ENCODE peak calls at places on chromosomes 2 and 18, in ten cellular contexts. One of them, this sample, is unnamed.
A peak's percentile ranks its signal among the peaks of the same experiment; 100 is the strongest.

GRCh38 chr2:236663671-236664101 is 94.1 kb downstream of the ACKR3 start:
- DNase-seq in HepG2: no peak
- DNase-seq in transverse colon: no peak
- DNase-seq in K562: no peak
- DNase-seq in sigmoid colon: peak; percentile 79
- DNase-seq in A549: no peak
- DNase-seq in ovary: no peak
- DNase-seq in tibial nerve: no peak
- DNase-seq in upper lobe of left lung: no peak
- DNase-seq in stomach: no peak
- DNase-seq in this sample: peak; percentile 87

GRCh38 chr2:165870346-165870745 is 76.3 kb upstream of the GALNT3 start:
- DNase-seq in HepG2: peak; percentile 13
- DNase-seq in transverse colon: no peak
- DNase-seq in K562: no peak
- DNase-seq in sigmoid colon: no peak
- DNase-seq in A549: no peak
- DNase-seq in ovary: no peak
- DNase-seq in tibial nerve: no peak
- DNase-seq in upper lobe of left lung: no peak
- DNase-seq in stomach: no peak
- DNase-seq in this sample: no peak

GRCh38 chr2:9737053-9737875 is 106.0 kb upstream of the TAF1B start:
- DNase-seq in HepG2: peak; percentile 37
- DNase-seq in transverse colon: no peak
- DNase-seq in K562: peak; percentile 64
- DNase-seq in sigmoid colon: no peak
- DNase-seq in A549: peak; percentile 33
- DNase-seq in ovary: no peak
- DNase-seq in tibial nerve: no peak
- DNase-seq in upper lobe of left lung: no peak
- DNase-seq in stomach: no peak
- DNase-seq in this sample: no peak

GRCh38 chr18:6920099-6920955 is 190.8 kb downstream of the ARHGAP28 start:
- DNase-seq in HepG2: peak; percentile 61
- DNase-seq in transverse colon: peak; percentile 73
- DNase-seq in K562: peak; percentile 47
- DNase-seq in sigmoid colon: no peak
- DNase-seq in A549: peak; percentile 63
- DNase-seq in ovary: peak; percentile 40
- DNase-seq in tibial nerve: peak; percentile 29
- DNase-seq in upper lobe of left lung: no peak
- DNase-seq in stomach: peak; percentile 77
- DNase-seq in this sample: no peak

GRCh38 chr18:43092539-43092938 is 22.9 kb downstream of the RIT2 start:
- DNase-seq in HepG2: no peak
- DNase-seq in transverse colon: no peak
- DNase-seq in K562: no peak
- DNase-seq in sigmoid colon: no peak
- DNase-seq in A549: no peak
- DNase-seq in ovary: no peak
- DNase-seq in tibial nerve: no peak
- DNase-seq in upper lobe of left lung: no peak
- DNase-seq in stomach: no peak
- DNase-seq in this sample: no peak

GRCh38 chr2:5546176-5546575 is 146.0 kb upstream of the SOX11 start:
- DNase-seq in HepG2: no peak
- DNase-seq in transverse colon: no peak
- DNase-seq in K562: no peak
- DNase-seq in sigmoid colon: no peak
- DNase-seq in A549: no peak
- DNase-seq in ovary: no peak
- DNase-seq in tibial nerve: no peak
- DNase-seq in upper lobe of left lung: no peak
- DNase-seq in stomach: no peak
- DNase-seq in this sample: no peak

GRCh38 chr2:112185131-112185530 is 46.9 kb downstream of the FBLN7 start:
- DNase-seq in HepG2: no peak
- DNase-seq in transverse colon: no peak
- DNase-seq in K562: no peak
- DNase-seq in sigmoid colon: no peak
- DNase-seq in A549: no peak
- DNase-seq in ovary: no peak
- DNase-seq in tibial nerve: no peak
- DNase-seq in upper lobe of left lung: no peak
- DNase-seq in stomach: no peak
- DNase-seq in this sample: no peak

GRCh38 chr18:23453657-23454011 is 547 bp downstream of the RIOK3 start:
- DNase-seq in HepG2: peak; percentile 23
- DNase-seq in transverse colon: no peak
- DNase-seq in K562: no peak
- DNase-seq in sigmoid colon: no peak
- DNase-seq in A549: peak; percentile 31
- DNase-seq in ovary: no peak
- DNase-seq in tibial nerve: no peak
- DNase-seq in upper lobe of left lung: no peak
- DNase-seq in stomach: no peak
- DNase-seq in this sample: no peak

GRCh38 chr18:49135871-49136270 is 185.1 kb upstream of the SMAD7 start:
- DNase-seq in HepG2: peak; percentile 78
- DNase-seq in transverse colon: no peak
- DNase-seq in K562: no peak
- DNase-seq in sigmoid colon: no peak
- DNase-seq in A549: peak; percentile 32
- DNase-seq in ovary: no peak
- DNase-seq in tibial nerve: no peak
- DNase-seq in upper lobe of left lung: no peak
- DNase-seq in stomach: no peak
- DNase-seq in this sample: no peak

GRCh38 chr2:219553168-219553417 is 9.3 kb downstream of the TMEM198 start:
- DNase-seq in HepG2: no peak
- DNase-seq in transverse colon: no peak
- DNase-seq in K562: no peak
- DNase-seq in sigmoid colon: no peak
- DNase-seq in A549: no peak
- DNase-seq in ovary: no peak
- DNase-seq in tibial nerve: no peak
- DNase-seq in upper lobe of left lung: no peak
- DNase-seq in stomach: no peak
- DNase-seq in this sample: no peak

GRCh38 chr2:219551863-219552381 is 8.1 kb downstream of the TMEM198 start:
- DNase-seq in HepG2: no peak
- DNase-seq in transverse colon: peak; percentile 23
- DNase-seq in K562: no peak
- DNase-seq in sigmoid colon: no peak
- DNase-seq in A549: no peak
- DNase-seq in ovary: no peak
- DNase-seq in tibial nerve: no peak
- DNase-seq in upper lobe of left lung: peak; percentile 40
- DNase-seq in stomach: no peak
- DNase-seq in this sample: no peak

GRCh38 chr2:219552382-219553167 is 8.7 kb downstream of the TMEM198 start:
- DNase-seq in HepG2: peak; percentile 79
- DNase-seq in transverse colon: peak; percentile 90
- DNase-seq in K562: peak; percentile 83
- DNase-seq in sigmoid colon: peak; percentile 93
- DNase-seq in A549: peak; percentile 75
- DNase-seq in ovary: peak; percentile 96
- DNase-seq in tibial nerve: peak; percentile 80
- DNase-seq in upper lobe of left lung: peak; percentile 83
- DNase-seq in stomach: peak; percentile 89
- DNase-seq in this sample: peak; percentile 91

GRCh38 chr2:219549619-219550018 is 5.8 kb downstream of the TMEM198 start:
- DNase-seq in HepG2: no peak
- DNase-seq in transverse colon: no peak
- DNase-seq in K562: no peak
- DNase-seq in sigmoid colon: no peak
- DNase-seq in A549: no peak
- DNase-seq in ovary: no peak
- DNase-seq in tibial nerve: no peak
- DNase-seq in upper lobe of left lung: no peak
- DNase-seq in stomach: no peak
- DNase-seq in this sample: no peak

DNA sequence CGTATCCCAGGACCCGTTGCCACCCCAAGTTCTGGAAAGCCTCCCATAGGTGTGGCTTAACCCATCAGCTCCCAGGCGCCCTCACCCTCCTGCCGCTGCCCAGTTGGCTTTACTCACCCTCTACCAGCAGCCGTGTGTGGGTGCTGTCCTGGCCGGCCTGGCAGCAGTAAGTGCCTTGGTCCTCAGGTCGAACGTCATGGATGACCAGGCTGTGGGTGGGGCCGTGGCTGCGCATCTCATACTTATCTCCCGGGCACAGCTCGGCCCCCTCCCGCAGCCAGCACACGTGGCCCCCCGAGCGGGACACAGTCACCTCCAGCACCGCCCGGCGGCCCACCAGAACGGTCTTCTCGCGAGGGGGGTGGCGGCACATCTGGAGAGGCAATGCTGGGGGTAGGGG is 7.6 kb downstream of the TMEM198 start:
- DNase-seq in HepG2: no peak
- DNase-seq in transverse colon: no peak
- DNase-seq in K562: peak; percentile 62
- DNase-seq in sigmoid colon: no peak
- DNase-seq in A549: peak; percentile 52
- DNase-seq in ovary: peak; percentile 83
- DNase-seq in tibial nerve: no peak
- DNase-seq in upper lobe of left lung: no peak
- DNase-seq in stomach: no peak
- DNase-seq in this sample: no peak
- TF ChIP-seq POLR2A in HepG2: no peak
- TF ChIP-seq POLR2A in transverse colon: no peak
- TF ChIP-seq POLR2A in K562: no peak
- TF ChIP-seq POLR2A in sigmoid colon: no peak
- TF ChIP-seq POLR2A in A549: no peak
- TF ChIP-seq POLR2A in ovary: peak; percentile 56
- TF ChIP-seq POLR2A in tibial nerve: no peak
- TF ChIP-seq POLR2A in upper lobe of left lung: no peak
- TF ChIP-seq POLR2A in stomach: no peak
- TF ChIP-seq POLR2A in this sample: no peak

GRCh38 chr2:211408485-211408884 is 852.1 kb downstream of the CPS1 start:
- DNase-seq in HepG2: peak; percentile 42
- DNase-seq in transverse colon: no peak
- DNase-seq in K562: no peak
- DNase-seq in sigmoid colon: no peak
- DNase-seq in A549: peak; percentile 79
- DNase-seq in ovary: no peak
- DNase-seq in tibial nerve: no peak
- DNase-seq in upper lobe of left lung: no peak
- DNase-seq in stomach: no peak
- DNase-seq in this sample: no peak
- TF ChIP-seq EP300 in HepG2: no peak
- TF ChIP-seq EP300 in transverse colon: no peak
- TF ChIP-seq EP300 in K562: no peak
- TF ChIP-seq EP300 in sigmoid colon: no peak
- TF ChIP-seq EP300 in A549: peak; percentile 50
- TF ChIP-seq EP300 in ovary: no peak
- TF ChIP-seq EP300 in tibial nerve: no peak
- TF ChIP-seq EP300 in upper lobe of left lung: peak; percentile 36
- TF ChIP-seq EP300 in stomach: no peak
- TF ChIP-seq EP300 in this sample: no peak

DNA sequence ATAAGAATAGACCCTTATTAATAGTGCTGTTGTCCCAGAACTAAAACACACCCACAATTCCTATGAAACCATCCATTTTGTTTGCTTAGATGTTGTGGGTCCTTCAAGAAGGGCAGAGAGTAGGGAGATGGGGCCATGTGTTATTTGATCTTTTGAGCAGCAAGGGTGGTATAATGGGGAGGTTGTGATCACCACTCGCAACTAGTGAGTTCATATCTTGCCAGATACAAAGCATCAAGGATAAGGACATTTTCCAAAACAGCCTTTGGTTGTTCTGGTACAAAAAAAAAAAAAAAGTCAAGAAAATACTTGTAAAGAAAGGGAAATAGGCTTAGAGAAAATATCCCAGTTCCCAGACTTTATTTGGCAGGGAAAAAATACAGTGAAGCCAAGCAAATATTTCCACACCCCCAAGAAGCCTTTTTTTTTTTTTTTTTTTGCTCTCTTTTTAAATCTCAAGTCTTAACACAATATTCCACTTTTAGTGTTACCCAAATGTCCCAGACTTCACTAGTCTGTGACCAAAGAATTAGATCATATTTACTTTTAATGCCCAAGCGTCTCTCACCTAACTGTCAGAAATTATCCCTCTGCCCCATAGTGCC is 54.1 kb downstream of the ANTXR1 start:
- DNase-seq in HepG2: no peak
- DNase-seq in transverse colon: no peak
- DNase-seq in K562: no peak
- DNase-seq in sigmoid colon: no peak
- DNase-seq in A549: no peak
- DNase-seq in ovary: no peak
- DNase-seq in tibial nerve: no peak
- DNase-seq in upper lobe of left lung: no peak
- DNase-seq in stomach: no peak
- DNase-seq in this sample: no peak
- H3K27ac ChIP-seq in HepG2: no peak overlapping the region
- H3K27ac ChIP-seq in transverse colon: no peak overlapping the region
- H3K27ac ChIP-seq in K562: no peak overlapping the region
- H3K27ac ChIP-seq in sigmoid colon: peak overlapping the region; percentile 40
- H3K27ac ChIP-seq in A549: no peak overlapping the region
- H3K27ac ChIP-seq in ovary: peak overlapping the region; percentile 39
- H3K27ac ChIP-seq in tibial nerve: no peak overlapping the region
- H3K27ac ChIP-seq in upper lobe of left lung: no peak overlapping the region
- H3K27ac ChIP-seq in stomach: no peak overlapping the region
- H3K27ac ChIP-seq in this sample: no peak overlapping the region

DNA sequence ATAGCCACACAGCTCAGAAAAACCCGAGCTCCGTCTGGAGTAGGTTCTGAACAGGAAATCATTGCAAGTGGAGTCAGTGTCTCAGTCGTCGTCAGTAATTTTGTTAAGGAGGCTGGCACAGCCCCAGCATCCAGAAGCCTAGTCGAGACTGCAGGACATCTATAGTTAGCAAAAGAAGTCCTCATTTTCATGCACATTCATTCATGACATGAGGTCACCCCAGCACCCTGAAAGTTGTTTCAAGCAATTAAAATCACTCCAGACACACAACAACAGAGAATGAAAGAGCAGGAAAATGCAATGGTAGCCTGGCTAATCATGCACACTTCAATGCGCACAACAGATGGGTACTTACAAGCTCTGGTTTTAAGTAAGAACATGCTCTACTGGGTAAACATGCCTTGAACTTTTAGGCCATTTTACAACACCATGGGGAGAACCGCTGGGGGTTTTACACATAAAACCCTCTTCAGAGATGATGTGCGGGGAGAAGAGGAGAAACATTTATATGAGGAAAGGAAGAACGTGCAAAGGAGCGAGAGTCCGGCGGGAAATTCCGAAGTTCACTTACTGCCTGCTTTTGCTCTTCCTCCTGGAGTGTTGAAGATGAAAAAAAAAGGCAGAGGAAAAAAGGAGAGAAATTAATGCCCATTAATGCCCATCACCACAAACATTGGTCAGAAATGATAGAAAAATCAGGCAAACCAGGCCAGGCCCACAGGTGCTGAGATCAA is 77.4 kb upstream of the DNMT3A start:
- DNase-seq in HepG2: no peak
- DNase-seq in transverse colon: no peak
- DNase-seq in K562: no peak
- DNase-seq in sigmoid colon: no peak
- DNase-seq in A549: no peak
- DNase-seq in ovary: no peak
- DNase-seq in tibial nerve: no peak
- DNase-seq in upper lobe of left lung: no peak
- DNase-seq in stomach: no peak
- DNase-seq in this sample: no peak
- TF ChIP-seq POLR2A in HepG2: no peak
- TF ChIP-seq POLR2A in transverse colon: no peak
- TF ChIP-seq POLR2A in K562: no peak
- TF ChIP-seq POLR2A in sigmoid colon: no peak
- TF ChIP-seq POLR2A in A549: no peak
- TF ChIP-seq POLR2A in ovary: no peak
- TF ChIP-seq POLR2A in tibial nerve: no peak
- TF ChIP-seq POLR2A in upper lobe of left lung: no peak
- TF ChIP-seq POLR2A in stomach: no peak
- TF ChIP-seq POLR2A in this sample: no peak

This sample was measured in suprapubic skin.